ENCODE peak calls at places on chromosomes 2 and 18, in four cellular contexts. A is pancreas, V is left lung, I is breast epithelium. O is an unnamed sample.

GRCh38 chr2:113175101-113175628 is 1.4 kb downstream of the PSD4 start:
- DNase-seq in A (no peak), V (peak; percentile 32), I (no peak), O (peak; percentile 53)

GRCh38 chr2:127631184-127631996 is 14.6 kb upstream of the GPR17 start:
- DNase-seq in A (no peak), V (no peak), I (no peak), O (no peak)

GRCh38 chr2:235135990-235136561 is 184.3 kb downstream of the SH3BP4 start:
- DNase-seq in A (peak; percentile 83), V (peak; percentile 61), I (peak; percentile 57), O (peak; percentile 27)

GRCh38 chr2:156329922-156330726 is 2.4 kb downstream of the NR4A2 start:
- DNase-seq in A (no peak), V (no peak), I (no peak), O (no peak)

GRCh38 chr2:145638675-145639074 is 1118.8 kb upstream of the ZEB2 start:
- DNase-seq in A (no peak), V (no peak), I (no peak), O (no peak)

GRCh38 chr2:178280261-178280852 is 86.0 kb downstream of the OSBPL6 start:
- DNase-seq in A (peak; percentile 35), V (no peak), I (no peak), O (no peak)

GRCh38 chr2:37639631-37640030 is 31.8 kb downstream of the CDC42EP3 start:
- DNase-seq in A (no peak), V (no peak), I (no peak), O (no peak)

GRCh38 chr2:86628091-86628522 is 4.4 kb upstream of the RNF103 start:
- DNase-seq in A (no peak), V (no peak), I (no peak), O (no peak)

GRCh38 chr2:27071990-27072830 is 756 bp upstream of the OST4 start:
- DNase-seq in A (peak; percentile 47), V (peak; percentile 70), I (no peak), O (peak; percentile 7)

GRCh38 chr18:62651276-62652031 is 63.9 kb upstream of the PHLPP1 start:
- DNase-seq in A (no peak), V (no peak), I (no peak), O (no peak)

GRCh38 chr2:58553937-58554336 is 312.8 kb upstream of the FANCL start:
- DNase-seq in A (no peak), V (no peak), I (no peak), O (no peak)

GRCh38 chr18:2988041-2988794 is 24.7 kb downstream of the LPIN2 start:
- DNase-seq in A (no peak), V (no peak), I (no peak), O (no peak)

GRCh38 chr2:120749506-120750431 is 14.1 kb downstream of the GLI2 start:
- DNase-seq in A (no peak), V (no peak), I (no peak), O (no peak)

GRCh38 chr2:61670591-61671503 is 132.7 kb upstream of the XPO1 start:
- DNase-seq in A (peak; percentile 42), V (no peak), I (no peak), O (no peak)

GRCh38 chr2:181223239-181223638 is 233.9 kb upstream of the ITGA4 start:
- DNase-seq in A (no peak), V (no peak), I (no peak), O (no peak)

GRCh38 chr2:138829326-138829725 is 49.1 kb upstream of the NXPH2 start:
- DNase-seq in A (peak; percentile 14), V (no peak), I (no peak), O (no peak)

GRCh38 chr18:42706618-42707017 is 408.9 kb downstream of the RIT2 start:
- DNase-seq in A (peak; percentile 8), V (no peak), I (peak; percentile 67), O (no peak)

GRCh38 chr2:96962567-96963203 is 23.7 kb downstream of the FAM178B start:
- DNase-seq in A (no peak), V (no peak), I (no peak), O (peak; percentile 78)

GRCh38 chr2:156309922-156310321 is 22.6 kb downstream of the NR4A2 start:
- DNase-seq in A (no peak), V (no peak), I (no peak), O (no peak)

GRCh38 chr2:161123531-161124030 is 36.6 kb upstream of the TANK start:
- DNase-seq in A (no peak), V (no peak), I (no peak), O (no peak)

GRCh38 chr2:126943612-126944011 is 44.9 kb downstream of the TEX51 start:
- DNase-seq in A (no peak), V (no peak), I (no peak), O (no peak)

GRCh38 chr2:187504312-187504921 is 49.8 kb downstream of the TFPI start:
- DNase-seq in A (no peak), V (no peak), I (no peak), O (no peak)

GRCh38 chr2:1049691-1050090 is 99.0 kb downstream of the SNTG2 start:
- DNase-seq in A (no peak), V (no peak), I (no peak), O (no peak)

GRCh38 chr18:32974421-32975165 is 201.8 kb upstream of the KLHL14 start:
- DNase-seq in A (no peak), V (no peak), I (no peak), O (no peak)

GRCh38 chr18:61975526-61976326 is 82.9 kb upstream of the RNF152 start:
- DNase-seq in A (no peak), V (no peak), I (no peak), O (no peak)

GRCh38 chr2:39736593-39736992 is 42.5 kb downstream of the THUMPD2 start:
- DNase-seq in A (no peak), V (no peak), I (peak; percentile 50), O (no peak)

GRCh38 chr2:28336993-28337627 is 55.5 kb upstream of the FOSL2 start:
- DNase-seq in A (no peak), V (no peak), I (no peak), O (no peak)

GRCh38 chr2:28339516-28340175 is 53.0 kb upstream of the FOSL2 start:
- DNase-seq in A (no peak), V (no peak), I (no peak), O (no peak)

GRCh38 chr2:28336264-28336992 is 56.2 kb upstream of the FOSL2 start:
- DNase-seq in A (no peak), V (no peak), I (no peak), O (no peak)

GRCh38 chr2:28338754-28339325 is 53.8 kb upstream of the FOSL2 start:
- DNase-seq in A (no peak), V (no peak), I (no peak), O (no peak)

DNA sequence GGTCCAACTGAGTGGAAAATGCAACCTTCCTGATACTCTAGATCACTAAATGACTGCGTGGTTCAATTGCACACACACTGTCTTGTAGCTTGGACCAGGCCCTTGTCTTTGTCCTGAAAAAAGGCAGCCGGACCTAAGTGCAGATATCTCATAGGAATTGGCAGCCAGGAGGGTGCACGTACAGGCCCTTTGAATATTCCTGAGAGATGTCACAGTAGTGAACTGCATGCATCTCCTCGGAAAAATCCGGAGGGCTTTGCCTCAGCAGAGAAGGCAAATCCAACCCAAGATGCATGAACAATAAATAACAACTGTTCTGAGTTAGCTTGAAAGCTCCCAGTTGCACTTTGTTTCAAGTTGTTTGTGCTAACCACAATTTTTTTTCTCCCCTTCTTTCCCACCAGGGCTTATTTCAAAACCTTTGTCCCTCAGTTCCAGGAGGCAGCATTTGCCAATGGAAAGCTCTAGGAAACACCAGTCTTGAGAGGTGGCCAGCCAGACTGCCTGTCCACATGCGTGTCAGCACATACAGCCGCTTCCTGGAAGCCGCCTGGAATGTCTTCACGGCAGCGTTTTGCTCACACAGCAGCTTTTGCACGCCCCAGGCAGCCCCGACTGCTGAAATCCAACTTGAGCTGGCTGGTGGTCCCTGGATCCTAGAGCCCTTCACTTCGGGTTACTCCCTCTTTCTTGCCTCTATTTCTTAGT is 54.5 kb upstream of the FOSL2 start:
- DNase-seq in A (no peak), V (peak; percentile 78), I (peak; percentile 66), O (no peak)
- H3K27ac ChIP-seq in A (no peak overlapping the region), V (peak overlapping the region; percentile 20), I (peak overlapping the region; percentile 51), O (peak overlapping the region; percentile 22)

GRCh38 chr2:17543131-17543660 is 2.7 kb downstream of the VSNL1 start:
- DNase-seq in A (no peak), V (no peak), I (no peak), O (no peak)
- H3K4me3 ChIP-seq in A (no peak overlapping the region), V (no peak overlapping the region), I (peak overlapping the region; percentile 23), O (no peak overlapping the region)

GRCh38 chr2:42224422-42225067 is 55.4 kb downstream of the EML4 start:
- DNase-seq in A (no peak), V (no peak), I (no peak), O (no peak)
- H3K4me1 ChIP-seq in A (peaks cover 30% of the 10 kb centered on the region), V (peaks cover 34% of the 10 kb centered on the region), I (no peaks in the 10 kb centered on the region), O (peaks cover 30% of the 10 kb centered on the region)

GRCh38 chr18:26546170-26546874 is 2.0 kb downstream of the KCTD1 start:
- DNase-seq in A (no peak), V (no peak), I (no peak), O (no peak)
- H3K27ac ChIP-seq in A (no peak overlapping the region), V (no peak overlapping the region), I (peak overlapping the region; percentile 91), O (no peak overlapping the region)

GRCh38 chr2:45000921-45001628 is 8.2 kb downstream of the SIX2 start:
- DNase-seq in A (peak; percentile 34), V (no peak), I (no peak), O (no peak)
- H3K4me3 ChIP-seq in A (peak overlapping the region; percentile 15), V (peak overlapping the region; percentile 14), I (peak overlapping the region; percentile 44), O (peak overlapping the region; percentile 17)

GRCh38 chr2:11744631-11745394 is 1.6 kb upstream of the LPIN1 start:
- DNase-seq in A (no peak), V (no peak), I (no peak), O (no peak)

GRCh38 chr2:11746376-11746806 is at the start of gene LPIN1:
- DNase-seq in A (peak; percentile 91), V (peak; percentile 90), I (peak; percentile 88), O (peak; percentile 80)

GRCh38 chr2:11745613-11746375 is 638 bp upstream of the LPIN1 start:
- DNase-seq in A (no peak), V (no peak), I (no peak), O (no peak)

GRCh38 chr2:11748018-11748860 is 1.8 kb downstream of the LPIN1 start:
- DNase-seq in A (no peak), V (no peak), I (no peak), O (no peak)

GRCh38 chr2:11746807-11747459 is 501 bp downstream of the LPIN1 start:
- DNase-seq in A (peak; percentile 45), V (no peak), I (no peak), O (no peak)
- H3K4me1 ChIP-seq in A (peaks cover 4% of the 10 kb centered on the region), V (peaks cover 83% of the 10 kb centered on the region), I (peaks cover 3% of the 10 kb centered on the region), O (peaks cover 58% of the 10 kb centered on the region)

GRCh38 chr2:68086166-68086565 is 23.4 kb upstream of the C1D start:
- DNase-seq in A (no peak), V (no peak), I (no peak), O (no peak)
- H3K27ac ChIP-seq in A (no peak overlapping the region), V (no peak overlapping the region), I (no peak overlapping the region), O (no peak overlapping the region)

DNA sequence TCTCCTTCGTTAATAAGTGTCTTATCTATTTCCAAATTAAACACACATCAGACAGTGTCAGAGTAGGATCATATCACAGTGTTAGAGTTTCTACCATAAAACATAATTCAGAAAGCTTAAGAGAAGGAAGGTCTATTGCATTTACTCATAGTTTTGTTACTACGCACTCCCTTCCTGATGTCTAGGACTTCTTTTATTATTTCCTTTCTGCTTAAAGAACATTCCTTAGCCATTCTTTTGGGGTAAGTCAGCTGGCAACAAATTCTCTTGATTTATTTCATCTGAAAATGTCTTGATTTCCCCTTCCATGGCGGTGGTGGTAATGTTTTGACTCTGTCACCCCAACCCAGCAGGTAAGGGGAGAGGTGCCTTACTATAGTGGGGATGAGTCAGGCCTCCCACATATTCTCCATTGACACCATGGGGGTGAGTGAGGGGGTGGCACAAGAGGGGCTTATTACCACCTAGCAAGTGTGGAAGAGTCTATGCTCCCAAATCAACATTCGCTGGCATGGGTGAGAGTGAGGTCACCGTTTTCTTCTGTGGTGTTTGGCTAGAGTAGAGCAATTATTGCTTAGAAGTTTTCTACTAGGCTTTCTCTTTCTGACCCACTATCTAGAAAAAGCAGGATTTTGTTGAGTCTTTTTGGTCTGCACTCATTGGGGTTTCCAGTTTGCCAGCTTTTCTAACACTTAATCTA is 29.9 kb downstream of the ABCB11 start:
- DNase-seq in A (no peak), V (no peak), I (no peak), O (no peak)
- H3K4me3 ChIP-seq in A (no peak overlapping the region), V (no peak overlapping the region), I (no peak overlapping the region), O (no peak overlapping the region)

O was measured in effector memory CD4-positive, alpha-beta T cell.